ENCODE peak calls at places on chromosomes 7 and 10, in five cellular contexts. U is bronchial epithelial cell, D is mammary epithelial cell, Z is A549, G is AG09309. A is an unnamed sample.

GRCh38 chr10:79145517-79146470 is 77.0 kb downstream of the ZMIZ1 start:
- DNase-seq in D (no peak), Z (no peak), G (no peak), U (no peak), A (no peak)

GRCh38 chr10:132544744-132545658 is 7.4 kb downstream of the INPP5A start:
- DNase-seq in Z (no peak), G (no peak), U (no peak), D (no peak), A (no peak)

GRCh38 chr10:69375307-69376151 is 41.2 kb downstream of the TACR2 start:
- DNase-seq in D (peak; percentile 75), Z (no peak), U (peak; percentile 29), G (no peak), A (no peak)

GRCh38 chr7:19713676-19714075 is 4.8 kb upstream of the POLR1F start:
- DNase-seq in U (peak; percentile 54), D (peak; percentile 21), G (peak; percentile 4), Z (no peak), A (peak; percentile 28)

GRCh38 chr10:37860494-37861190 is 3.2 kb upstream of the ZNF248 start:
- DNase-seq in U (peak; percentile 86), D (peak; percentile 75), G (peak; percentile 76), Z (no peak), A (peak; percentile 41)

GRCh38 chr7:57404343-57404966 is 45.5 kb upstream of the ZNF716 start:
- DNase-seq in D (no peak), G (no peak), U (no peak), Z (no peak), A (no peak)

GRCh38 chr10:31136951-31137885 is 105.6 kb upstream of the ZNF438 start:
- DNase-seq in U (no peak), D (peak; percentile 46), Z (no peak), G (no peak), A (no peak)

GRCh38 chr7:103795112-103795511 is 194.3 kb downstream of the RELN start:
- DNase-seq in Z (no peak), G (no peak), U (peak; percentile 46), D (peak; percentile 12), A (no peak)

GRCh38 chr10:116752563-116752962 is 10.2 kb upstream of the HSPA12A start:
- DNase-seq in D (peak; percentile 41), G (no peak), U (peak; percentile 60), Z (no peak), A (no peak)

GRCh38 chr10:132211246-132211645 is 24.5 kb downstream of the DPYSL4 start:
- DNase-seq in Z (no peak), D (no peak), G (no peak), U (no peak), A (no peak)

GRCh38 chr10:72709041-72709440 is 17.1 kb downstream of the MCU start:
- DNase-seq in G (no peak), Z (no peak), D (no peak), U (no peak), A (no peak)

GRCh38 chr10:72712136-72712535 is 20.2 kb downstream of the MCU start:
- DNase-seq in U (no peak), Z (no peak), D (no peak), G (no peak), A (no peak)
- H3K4me3 ChIP-seq in U (no peak overlapping the region), Z (no peak overlapping the region), D (no peak overlapping the region), G (no peak overlapping the region), A (no peak overlapping the region)

DNA sequence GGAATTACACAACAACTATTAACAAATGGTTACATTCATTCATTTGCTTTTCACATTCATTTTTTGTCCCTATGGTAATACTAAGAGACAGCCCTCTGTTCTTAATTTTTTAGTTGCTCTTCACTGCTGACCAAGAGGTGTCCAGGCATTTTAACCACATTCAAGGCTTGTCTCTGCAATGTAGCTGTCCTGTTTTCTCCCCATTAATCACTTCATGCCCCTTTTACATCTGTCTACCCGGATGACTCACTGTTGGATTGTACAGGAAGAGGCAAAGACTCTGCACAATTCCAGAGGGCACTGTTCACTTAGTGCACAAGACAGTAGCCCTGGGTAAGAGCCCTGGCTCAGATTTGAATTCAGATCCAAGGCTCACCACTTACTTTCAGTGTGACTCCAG is 168.5 kb downstream of the NOC3L start:
- DNase-seq in Z (no peak), D (peak; percentile 80), G (no peak), U (peak; percentile 84), A (peak; percentile 52)
- TF ChIP-seq CTCF in Z (no peak), D (no peak), G (peak; percentile 32), U (peak; percentile 13), A (peak; percentile 13)

DNA sequence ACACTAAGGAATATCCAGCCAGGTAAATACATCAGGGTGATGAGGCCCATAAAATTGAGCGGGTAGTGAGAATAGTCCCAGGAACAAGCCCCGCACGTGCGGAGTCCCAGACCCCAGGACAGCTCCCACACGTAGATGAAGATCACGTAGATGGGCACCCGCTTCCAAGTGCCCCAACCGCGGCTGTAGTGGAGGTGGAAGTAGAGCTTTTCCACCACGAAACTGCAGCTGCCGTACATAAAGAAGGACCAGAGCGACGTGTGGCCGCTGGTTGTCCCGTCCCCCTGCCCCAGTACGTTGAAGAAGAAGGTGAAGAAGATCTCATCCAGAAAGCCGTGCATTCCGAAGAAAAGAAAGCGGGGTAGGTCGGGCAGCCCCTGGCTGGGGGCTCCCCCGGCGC is 948 bp downstream of the TMEM229A start:
- DNase-seq in D (no peak), U (no peak), G (no peak), Z (no peak), A (no peak)
- H3K4me3 ChIP-seq in D (peak overlapping the region; percentile 20), U (no peak overlapping the region), G (no peak overlapping the region), Z (peak overlapping the region; percentile 44), A (no peak overlapping the region)

DNA sequence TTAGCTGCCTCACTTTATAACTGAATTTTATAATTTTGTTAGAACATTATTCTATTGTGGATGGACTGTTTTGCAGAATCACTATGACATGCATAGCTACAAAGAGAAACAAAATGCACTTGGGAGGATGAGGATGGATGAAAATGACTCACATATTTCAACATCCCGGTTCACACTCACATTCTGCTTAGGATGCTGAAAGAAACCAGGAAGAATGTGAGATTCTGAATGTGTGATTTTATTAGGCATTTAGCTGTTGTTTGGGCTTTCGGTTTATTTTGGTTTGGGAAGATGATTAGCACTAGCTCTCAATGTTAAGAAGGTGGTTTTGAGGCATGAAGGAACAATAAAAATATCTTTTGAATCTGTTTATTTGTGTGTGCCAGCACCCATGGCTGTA is 235.5 kb downstream of the SEMA3E start:
- DNase-seq in U (peak; percentile 33), G (no peak), D (peak; percentile 6), Z (no peak), A (no peak)
- TF ChIP-seq CTCF in U (no peak), G (no peak), D (no peak), Z (no peak), A (no peak)

DNA sequence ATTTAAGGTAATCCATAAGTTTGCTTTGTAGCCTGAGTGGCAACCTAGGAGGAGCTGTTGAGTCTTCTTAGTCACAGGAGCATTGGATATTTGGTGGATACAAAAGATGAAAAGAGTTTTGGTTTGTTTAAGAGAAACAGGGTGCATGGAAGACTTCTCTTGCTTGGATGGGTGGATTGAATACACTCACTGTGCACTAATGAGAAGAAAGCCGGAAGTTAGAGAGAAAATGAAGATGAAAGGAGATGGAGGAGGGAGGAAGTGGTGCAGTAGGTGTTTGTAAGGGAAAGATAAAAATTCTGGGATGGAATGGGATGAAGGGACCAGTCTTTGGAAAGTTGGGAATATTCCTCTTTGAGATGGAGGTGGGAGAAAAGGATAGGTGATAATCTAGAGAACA is 7.7 kb downstream of the MDFIC start:
- DNase-seq in Z (no peak), G (no peak), U (no peak), D (no peak), A (no peak)
- H3K4me3 ChIP-seq in Z (no peak overlapping the region), G (no peak overlapping the region), U (no peak overlapping the region), D (no peak overlapping the region), A (no peak overlapping the region)

DNA sequence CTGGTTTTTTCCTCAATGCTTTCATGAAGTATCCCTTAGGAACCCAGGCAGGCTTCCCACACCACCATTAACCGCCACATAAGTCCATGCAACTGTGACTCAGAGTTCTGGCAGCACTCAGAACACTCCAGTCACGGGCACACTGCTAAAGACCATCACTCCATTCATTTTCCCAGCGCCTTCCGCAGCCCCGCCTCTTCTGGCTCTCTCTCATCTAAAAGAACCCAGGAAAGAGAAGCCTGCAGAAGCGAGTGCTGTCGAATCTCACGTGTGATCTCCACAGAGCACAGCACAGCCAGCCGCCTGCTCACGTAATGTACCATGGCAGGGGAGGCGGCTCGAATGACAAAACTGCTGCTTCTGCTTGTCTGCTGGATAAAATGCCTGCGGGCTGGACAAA is 1.9 kb downstream of the PSMG3 start:
- DNase-seq in D (no peak), U (peak; percentile 30), G (no peak), Z (no peak), A (peak; percentile 57)
- TF ChIP-seq CTCF in D (no peak), U (no peak), G (no peak), Z (no peak), A (no peak)

GRCh38 chr10:36023939-36024338 is 381.8 kb upstream of the FZD8 start:
- DNase-seq in D (peak; percentile 84), Z (peak; percentile 43), U (peak; percentile 85), G (peak; percentile 86), A (peak; percentile 79)
- H3K4me3 ChIP-seq in D (no peak overlapping the region), Z (no peak overlapping the region), U (no peak overlapping the region), G (no peak overlapping the region), A (no peak overlapping the region)

A was measured in kidney epithelial cell.